ENCODE peak calls at places on chromosome 15, in four cellular contexts. P is heart left ventricle; E is CD4-positive, alpha-beta memory T cell; W is activated T-helper 1 cell treated with anti-CD3 and anti-CD28 coated beads, Interleukin-12 subunit alpha, Interleukin-12 subunit beta, Interleukin-2, Interleukin-4 antibody, amounts not matched to agents 30 ng/mL and 10 ng/mL and 1 ng/mL, durations not matched to agents 14 hours and 24 hours and 36 hours. I is an unnamed sample.

GRCh38 chr15:84893607-84894006 is 9.1 kb downstream of the SLC28A1 start:
- DNase-seq in W (no peak), P (no peak), E (no peak), I (no peak)

GRCh38 chr15:99151156-99151555 is 46.3 kb downstream of the SYNM start:
- DNase-seq in P (no peak), E (no peak), W (no peak), I (no peak)

GRCh38 chr15:45704329-45705249 is 69.8 kb downstream of the SQOR start:
- DNase-seq in E (peak), W (no peak), P (no peak), I (peak)

GRCh38 chr15:68585574-68586273 is 6.9 kb downstream of the CORO2B start:
- DNase-seq in E (no peak), P (no peak), W (no peak), I (no peak)

GRCh38 chr15:65249641-65250040 is 37.0 kb downstream of the PARP16 start:
- DNase-seq in E (no peak), P (no peak), W (peak), I (no peak)

GRCh38 chr15:73981761-73982222 is 10.3 kb downstream of the STOML1 start:
- DNase-seq in W (no peak), E (no peak), P (no peak), I (no peak)

GRCh38 chr15:73326157-73326556 is 42.6 kb downstream of the HCN4 start:
- DNase-seq in E (no peak), P (no peak), W (no peak), I (no peak)

GRCh38 chr15:65653781-65654521 is 32.2 kb downstream of the SLC24A1 start:
- DNase-seq in E (no peak), W (no peak), P (no peak), I (no peak)

GRCh38 chr15:78200276-78200930 is 34.0 kb downstream of the ACSBG1 start:
- DNase-seq in E (no peak), W (no peak), P (no peak), I (no peak)

GRCh38 chr15:73950479-73951043 is 24.3 kb downstream of the LOXL1 start:
- DNase-seq in E (no peak), P (no peak), W (no peak), I (no peak)

GRCh38 chr15:61380270-61380669 is 151.2 kb upstream of the RORA start:
- DNase-seq in E (no peak), P (no peak), W (no peak), I (no peak)

GRCh38 chr15:34753236-34753894 is 1.4 kb downstream of the GJD2 start:
- DNase-seq in E (no peak), P (peak), W (no peak), I (peak)

GRCh38 chr15:58434334-58434888 is 2.6 kb downstream of the LIPC start:
- DNase-seq in P (no peak), W (no peak), E (no peak), I (no peak)

GRCh38 chr15:31803388-31803884 is 226.9 kb upstream of the CHRNA7 start:
- DNase-seq in W (no peak), E (no peak), P (no peak), I (no peak)

GRCh38 chr15:41464889-41465580 is 28.6 kb upstream of the ITPKA start:
- DNase-seq in E (no peak), W (no peak), P (no peak), I (no peak)

GRCh38 chr15:91668370-91668769 is 185.1 kb upstream of the SLCO3A1 start:
- DNase-seq in E (no peak), W (no peak), P (no peak), I (no peak)

GRCh38 chr15:33357845-33358244 is 47.1 kb downstream of the RYR3 start:
- DNase-seq in W (no peak), P (no peak), E (no peak), I (no peak)